ENCODE peak calls at places on chromosomes 2 and 18, in five cellular contexts. M, C, E, N and Z are unnamed samples.

GRCh38 chr2:134980639-134981038 is 62.0 kb downstream of the CCNT2 start:
- DNase-seq in M (no peak), C (no peak), E (no peak), N (no peak), Z (no peak)

GRCh38 chr2:29196792-29197788 is 81.9 kb downstream of the CLIP4 start:
- DNase-seq in M (peak), C (peak), E (peak), N (no peak), Z (no peak)

GRCh38 chr18:5456577-5457466 is 87.0 kb downstream of the EPB41L3 start:
- DNase-seq in M (peak), C (no peak), E (no peak), N (no peak), Z (no peak)

GRCh38 chr18:61502472-61502871 is 169.2 kb downstream of the CDH20 start:
- DNase-seq in M (peak), C (peak), E (peak), N (peak), Z (no peak)

GRCh38 chr2:48471048-48471474 is 58.9 kb upstream of the STON1 start:
- DNase-seq in M (peak), C (no peak), E (peak), N (peak), Z (no peak)

GRCh38 chr2:100666996-100667395 is 104.2 kb downstream of the PDCL3 start:
- DNase-seq in M (no peak), C (no peak), E (no peak), N (no peak), Z (no peak)

GRCh38 chr18:27887711-27888495 is 289.0 kb downstream of the CDH2 start:
- DNase-seq in M (no peak), C (no peak), E (no peak), N (no peak), Z (no peak)

GRCh38 chr18:44935455-44935854 is 254.8 kb downstream of the SETBP1 start:
- DNase-seq in M (no peak), C (no peak), E (no peak), N (no peak), Z (no peak)